ENCODE peak calls at places on chromosomes 3 and 15, in nine cellular contexts. Z, D, B, W, Q, V, F, E and J are unnamed samples.

GRCh38 chr15:38254065-38254883 is 1.6 kb downstream of the SPRED1 start:
- DNase-seq in Z (no peak), D (no peak), B (peak), W (peak), Q (peak), V (no peak), F (no peak), E (no peak), J (peak)

GRCh38 chr3:94062513-94063404 is at the start of the genes DHFR2 and NSUN3:
- DNase-seq in Z (peak), D (peak), B (peak), W (peak), Q (peak), V (peak), F (peak), E (peak), J (peak)

GRCh38 chr3:169613053-169613803 is 50.3 kb downstream of the MECOM start:
- DNase-seq in Z (no peak), D (no peak), B (no peak), W (no peak), Q (no peak), V (no peak), F (no peak), E (no peak), J (no peak)

GRCh38 chr3:139533781-139534443 is 5.6 kb downstream of the RBP1 start:
- DNase-seq in Z (no peak), D (no peak), B (no peak), W (no peak), Q (peak), V (no peak), F (no peak), E (no peak), J (no peak)

GRCh38 chr3:174355505-174355904 is 503.6 kb upstream of the NAALADL2 start:
- DNase-seq in Z (no peak), D (peak), B (peak), W (no peak), Q (peak), V (no peak), F (no peak), E (no peak), J (peak)

GRCh38 chr3:111735271-111735758 is 123.8 kb upstream of the PHLDB2 start:
- DNase-seq in Z (no peak), D (peak), B (no peak), W (no peak), Q (peak), V (peak), F (no peak), E (no peak), J (no peak)

GRCh38 chr15:92425578-92426225 is 32.0 kb downstream of the ST8SIA2 start:
- DNase-seq in Z (no peak), D (no peak), B (no peak), W (no peak), Q (no peak), V (no peak), F (no peak), E (no peak), J (no peak)

GRCh38 chr3:95612611-95613010 is 1201.8 kb upstream of the EPHA6 start:
- DNase-seq in Z (no peak), D (no peak), B (no peak), W (no peak), Q (no peak), V (no peak), F (no peak), E (no peak), J (no peak)